ENCODE peak calls at places on chromosomes 2 and 18, in eight cellular contexts. G is transverse colon, A is stomach, Z is K562, J is sigmoid colon, K is upper lobe of left lung, E is suprapubic skin, N is GM12878. X is an unnamed sample. For H3K4me1, the result is how much of the 10 kb centered on the place peaks cover.

GRCh38 chr2:28991462-28991861 is 10.4 kb downstream of the TOGARAM2 start:
- DNase-seq in E (peak), Z (no peak), K (no peak), A (no peak), J (no peak), N (no peak), G (no peak), X (no peak)

GRCh38 chr18:41466436-41467160 is 488.4 kb upstream of the PIK3C3 start:
- DNase-seq in K (no peak), N (no peak), E (no peak), A (no peak), J (no peak), G (no peak), Z (no peak), X (no peak)

GRCh38 chr2:177344316-177344715 is 48.3 kb upstream of the AGPS start:
- DNase-seq in A (no peak), K (no peak), E (no peak), G (no peak), J (no peak), Z (no peak), N (no peak), X (no peak)

GRCh38 chr2:136135924-136136906 is 18.3 kb upstream of the CXCR4 start:
- DNase-seq in J (no peak), Z (no peak), K (peak), N (no peak), A (peak), E (no peak), G (peak), X (no peak)

GRCh38 chr2:12514631-12515437 is 201.9 kb upstream of the TRIB2 start:
- DNase-seq in K (no peak), G (no peak), A (no peak), Z (no peak), E (no peak), N (no peak), J (no peak), X (no peak)

GRCh38 chr2:218002792-218003191 is at the start of gene TNS1:
- DNase-seq in E (no peak), A (no peak), J (peak), Z (no peak), N (no peak), G (no peak), K (no peak), X (no peak)

GRCh38 chr18:43195421-43195820 is 79.9 kb upstream of the RIT2 start:
- DNase-seq in J (no peak), E (no peak), Z (no peak), N (no peak), G (no peak), K (no peak), A (no peak), X (no peak)

GRCh38 chr2:17958486-17959092 is 80.1 kb downstream of the KCNS3 start:
- DNase-seq in A (no peak), K (no peak), N (no peak), Z (no peak), J (no peak), E (no peak), G (no peak), X (no peak)

GRCh38 chr18:9736942-9737813 is 29.1 kb downstream of the RAB31 start:
- DNase-seq in K (no peak), E (no peak), Z (no peak), A (no peak), G (peak), J (no peak), N (no peak), X (peak)

DNA sequence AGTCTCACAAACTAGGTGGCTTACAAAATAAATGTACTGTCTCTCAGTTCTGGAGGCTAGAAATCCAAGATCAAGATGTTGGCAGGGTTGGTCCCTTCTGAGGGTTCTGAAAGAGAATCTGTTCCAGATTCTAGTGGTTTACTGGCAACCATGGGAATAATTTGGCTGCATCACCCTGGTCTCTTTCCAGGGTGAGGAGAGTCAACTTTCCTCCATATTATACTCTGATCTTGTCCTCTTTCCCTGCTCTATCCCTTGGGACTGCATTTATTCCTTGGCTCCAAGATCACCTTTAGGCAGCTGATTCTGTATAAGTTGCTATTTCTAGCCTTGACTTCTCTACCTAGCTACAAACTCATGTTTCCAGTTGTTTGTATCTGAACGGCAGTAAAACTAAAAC is 35.2 kb downstream of the SLC40A1 start:
- DNase-seq in A (no peak), Z (no peak), E (no peak), K (no peak), J (no peak), G (no peak), N (no peak), X (no peak)
- TF ChIP-seq POLR2AphosphoS5 in A (no peak), Z (no peak), E (no peak), K (no peak), J (no peak), G (no peak), N (no peak), X (no peak)

GRCh38 chr2:133486706-133487305 is 81.5 kb downstream of the NCKAP5 start:
- DNase-seq in G (no peak), K (no peak), Z (no peak), N (no peak), J (no peak), A (no peak), E (no peak), X (no peak)
- TF ChIP-seq EP300 in G (no peak), K (no peak), Z (no peak), N (no peak), J (no peak), A (no peak), E (no peak), X (no peak)

GRCh38 chr18:46402945-46403344 is 254.1 kb downstream of the LOXHD1 start:
- DNase-seq in Z (no peak), E (no peak), K (no peak), G (no peak), J (no peak), A (no peak), N (no peak), X (no peak)
- H3K4me1 ChIP-seq in Z (under half), E (under half), K (under half), G (under half), J (under half), A (under half), N (under half), X (under half)

GRCh38 chr2:105373344-105373781 is 25.5 kb downstream of the FHL2 start:
- DNase-seq in J (peak), E (no peak), A (peak), Z (no peak), N (no peak), G (peak), K (no peak), X (no peak)
- TF ChIP-seq POLR2AphosphoS5 in J (no peak), E (peak), A (peak), Z (no peak), N (no peak), G (peak), K (no peak), X (peak)

GRCh38 chr18:73752546-73752945 is 395.1 kb downstream of the FBXO15 start:
- DNase-seq in K (no peak), G (no peak), N (no peak), A (no peak), Z (no peak), J (no peak), E (no peak), X (no peak)
- TF ChIP-seq EP300 in K (no peak), G (no peak), N (no peak), A (no peak), Z (no peak), J (no peak), E (no peak), X (no peak)

GRCh38 chr2:176066645-176067586 is 16.8 kb downstream of the EVX2 start:
- DNase-seq in N (no peak), Z (no peak), A (no peak), K (no peak), J (no peak), G (no peak), E (no peak), X (no peak)

GRCh38 chr2:176068037-176068832 is 15.5 kb downstream of the EVX2 start:
- DNase-seq in K (no peak), J (no peak), E (no peak), N (no peak), G (no peak), Z (no peak), A (no peak), X (no peak)

GRCh38 chr2:176067587-176068002 is 16.2 kb downstream of the EVX2 start:
- DNase-seq in E (no peak), J (no peak), A (no peak), N (no peak), Z (no peak), G (no peak), K (no peak), X (no peak)

DNA sequence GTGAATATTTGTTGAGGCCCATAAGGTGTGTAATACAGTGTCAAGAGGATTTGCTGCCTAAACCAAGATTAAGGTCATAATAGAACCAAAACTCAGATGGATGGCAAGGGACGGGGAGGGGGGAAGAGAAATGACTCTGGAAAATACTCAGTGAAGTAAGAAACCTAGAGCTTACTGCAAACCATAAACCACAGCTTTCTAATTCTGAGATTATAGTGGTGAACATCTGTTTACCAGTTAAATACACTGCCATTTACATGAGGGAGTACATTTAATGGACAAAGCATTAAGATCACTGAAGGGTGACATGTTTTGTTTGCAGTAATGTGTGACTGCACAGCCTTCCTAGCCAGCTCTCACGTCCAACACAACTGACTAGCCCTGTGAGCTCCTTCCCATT is 19.8 kb downstream of the EVX2 start:
- DNase-seq in N (no peak), A (no peak), K (no peak), E (no peak), J (no peak), Z (no peak), G (no peak), X (peak)
- H3K4me1 ChIP-seq in N (under half), A (under half), K (under half), E (under half), J (under half), Z (under half), G (under half), X (under half)

GRCh38 chr2:54384301-54385035 is 71.7 kb upstream of the SPTBN1 start:
- DNase-seq in J (no peak), Z (no peak), E (no peak), A (no peak), K (no peak), N (no peak), G (no peak), X (no peak)

GRCh38 chr2:54377901-54378493 is 78.1 kb upstream of the SPTBN1 start:
- DNase-seq in N (no peak), K (no peak), E (no peak), A (no peak), Z (no peak), G (no peak), J (no peak), X (no peak)

GRCh38 chr2:54385271-54385670 is 70.9 kb upstream of the SPTBN1 start:
- DNase-seq in Z (no peak), N (no peak), G (no peak), E (no peak), J (no peak), A (no peak), K (no peak), X (no peak)

GRCh38 chr2:54381293-54381692 is 74.8 kb upstream of the SPTBN1 start:
- DNase-seq in A (no peak), Z (no peak), K (no peak), N (no peak), G (no peak), E (no peak), J (no peak), X (no peak)

GRCh38 chr2:54380627-54381026 is 75.5 kb upstream of the SPTBN1 start:
- DNase-seq in E (no peak), K (no peak), G (no peak), A (no peak), J (no peak), N (no peak), Z (no peak), X (no peak)
- TF ChIP-seq POLR2AphosphoS5 in E (no peak), K (no peak), G (no peak), A (no peak), J (no peak), N (no peak), Z (no peak), X (no peak)

GRCh38 chr2:161418275-161418714 is 2.2 kb downstream of the TBR1 start:
- DNase-seq in E (no peak), Z (no peak), K (no peak), J (no peak), A (no peak), N (no peak), G (no peak), X (no peak)

GRCh38 chr2:161420406-161421025 is 4.4 kb downstream of the TBR1 start:
- DNase-seq in G (no peak), K (no peak), A (no peak), E (no peak), J (no peak), Z (no peak), N (no peak), X (no peak)

GRCh38 chr2:161419338-161419965 is 3.4 kb downstream of the TBR1 start:
- DNase-seq in A (no peak), J (no peak), N (no peak), K (no peak), E (no peak), Z (no peak), G (no peak), X (no peak)

GRCh38 chr2:161417428-161418274 is 1.6 kb downstream of the TBR1 start:
- DNase-seq in J (no peak), E (no peak), Z (no peak), G (no peak), N (no peak), K (no peak), A (no peak), X (no peak)

GRCh38 chr2:161418715-161419337 is 2.7 kb downstream of the TBR1 start:
- DNase-seq in E (no peak), N (no peak), Z (no peak), G (peak), J (no peak), A (no peak), K (no peak), X (no peak)
- TF ChIP-seq EP300 in E (no peak), N (no peak), Z (no peak), G (no peak), J (no peak), A (no peak), K (no peak), X (no peak)